ENCODE peak calls at places on chromosomes 1 and 21, in nine cellular contexts. S is mucosa of descending colon, I is Peyer's patch, H is esophagus squamous epithelium, D is lower lobe of right lung, N is spleen, A is body of pancreas, X is psoas muscle, U is H9. K is an unnamed sample.

GRCh38 chr1:172955161-172955821 is 95.5 kb downstream of the TNFSF18 start:
- DNase-seq in S (no peak), I (no peak), H (no peak), D (no peak), N (no peak), A (no peak), X (no peak), U (no peak), K (no peak)

GRCh38 chr1:50707824-50708223 is 252.2 kb downstream of the FAF1 start:
- DNase-seq in S (no peak), I (no peak), H (no peak), D (no peak), N (no peak), A (no peak), X (no peak), U (no peak), K (no peak)

GRCh38 chr1:17485280-17485679 is 45.8 kb upstream of the RCC2 start:
- DNase-seq in S (no peak), I (no peak), H (no peak), D (no peak), N (no peak), A (peak; percentile 16), X (no peak), U (peak; percentile 70), K (peak; percentile 59)

GRCh38 chr21:44326272-44326647 is 12.9 kb downstream of the CFAP410 start:
- DNase-seq in S (no peak), I (no peak), H (no peak), D (no peak), N (no peak), A (no peak), X (no peak), U (no peak), K (no peak)

GRCh38 chr1:157219600-157219999 is 81.4 kb upstream of the ETV3 start:
- DNase-seq in S (no peak), I (no peak), H (no peak), D (no peak), N (no peak), A (no peak), X (no peak), U (no peak), K (no peak)

GRCh38 chr21:41210405-41211040 is 42.6 kb downstream of the BACE2 start:
- DNase-seq in S (no peak), I (no peak), H (no peak), D (no peak), N (no peak), A (no peak), X (no peak), U (no peak), K (no peak)

GRCh38 chr1:38223391-38223790 is 176.8 kb upstream of the POU3F1 start:
- DNase-seq in S (no peak), I (no peak), H (no peak), D (no peak), N (no peak), A (no peak), X (no peak), U (no peak), K (no peak)

GRCh38 chr1:183635112-183635605 is 424 bp downstream of the ARPC5 start:
- DNase-seq in S (peak; percentile 77), I (peak; percentile 75), H (no peak), D (peak; percentile 74), N (peak; percentile 91), A (peak; percentile 30), X (peak; percentile 73), U (no peak), K (peak; percentile 27)

GRCh38 chr1:177045156-177045555 is 119.4 kb downstream of the ASTN1 start:
- DNase-seq in S (no peak), I (no peak), H (no peak), D (no peak), N (no peak), A (no peak), X (no peak), U (no peak), K (no peak)

GRCh38 chr1:3908886-3909517 is 8.9 kb upstream of the C1orf174 start:
- DNase-seq in S (no peak), I (peak; percentile 31), H (no peak), D (peak; percentile 40), N (peak; percentile 64), A (no peak), X (peak; percentile 38), U (no peak), K (no peak)

GRCh38 chr1:94081566-94082344 is 39.2 kb downstream of the ABCA4 start:
- DNase-seq in S (no peak), I (no peak), H (no peak), D (no peak), N (no peak), A (no peak), X (no peak), U (no peak), K (no peak)

GRCh38 chr1:191959856-191960255 is 198.4 kb upstream of the RGS18 start:
- DNase-seq in S (no peak), I (no peak), H (no peak), D (no peak), N (no peak), A (no peak), X (no peak), U (no peak), K (no peak)

GRCh38 chr1:109283748-109284600 is 1.0 kb upstream of the PSRC1 start:
- DNase-seq in S (no peak), I (no peak), H (no peak), D (no peak), N (no peak), A (no peak), X (no peak), U (no peak), K (peak; percentile 18)

GRCh38 chr1:11780380-11781147 is 18.6 kb downstream of the C1orf167 start:
- DNase-seq in S (no peak), I (no peak), H (no peak), D (no peak), N (no peak), A (no peak), X (no peak), U (no peak), K (no peak)

GRCh38 chr21:16579538-16579937 is 849.8 kb downstream of the USP25 start:
- DNase-seq in S (no peak), I (no peak), H (no peak), D (no peak), N (no peak), A (no peak), X (no peak), U (no peak), K (no peak)

GRCh38 chr1:21572141-21572540 is 62.9 kb downstream of the ALPL start:
- DNase-seq in S (no peak), I (no peak), H (no peak), D (no peak), N (no peak), A (no peak), X (no peak), U (no peak), K (no peak)
- H3K9me3 ChIP-seq in S (no peaks in the 10 kb centered on the region), I (no peaks in the 10 kb centered on the region), H (no peaks in the 10 kb centered on the region), D (no peaks in the 10 kb centered on the region), N (no peaks in the 10 kb centered on the region), A (no peaks in the 10 kb centered on the region), X (peaks cover 5% of the 10 kb centered on the region), U (no peaks in the 10 kb centered on the region), K (no peaks in the 10 kb centered on the region)

GRCh38 chr21:42565886-42566523 is 52.4 kb downstream of the SLC37A1 start:
- DNase-seq in S (peak; percentile 14), I (no peak), H (no peak), D (peak; percentile 44), N (peak; percentile 64), A (peak; percentile 1), X (no peak), U (no peak), K (no peak)
- H3K4me1 ChIP-seq in S (no peaks in the 10 kb centered on the region), I (no peaks in the 10 kb centered on the region), H (no peaks in the 10 kb centered on the region), D (peaks cover 14% of the 10 kb centered on the region), N (no peaks in the 10 kb centered on the region), A (no peaks in the 10 kb centered on the region), X (no peaks in the 10 kb centered on the region), U (no peaks in the 10 kb centered on the region), K (no peaks in the 10 kb centered on the region)

DNA sequence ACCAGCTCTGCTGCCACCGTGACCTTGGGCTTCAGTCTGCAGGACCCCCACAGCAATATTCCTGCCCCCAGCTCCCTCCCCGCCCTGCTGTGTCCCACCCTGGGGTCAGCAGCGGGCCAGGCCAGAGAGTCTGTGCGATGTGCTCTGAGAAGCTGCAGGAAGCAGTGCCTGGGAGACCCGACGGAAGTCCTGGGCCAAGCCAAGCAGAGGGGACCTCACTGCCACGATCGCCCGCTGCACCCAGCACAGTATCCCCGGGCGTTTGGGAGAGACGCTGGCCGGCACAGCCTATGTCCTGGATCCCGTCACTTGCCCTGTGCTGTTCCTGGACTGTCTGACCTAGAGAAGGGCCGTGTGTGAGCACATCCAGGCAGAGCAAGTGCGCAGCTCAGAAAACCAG is 106.6 kb upstream of the TTC34 start:
- DNase-seq in S (no peak), I (no peak), H (no peak), D (no peak), N (no peak), A (no peak), X (no peak), U (no peak), K (no peak)
- H3K9me3 ChIP-seq in S (no peaks in the 10 kb centered on the region), I (no peaks in the 10 kb centered on the region), H (no peaks in the 10 kb centered on the region), D (no peaks in the 10 kb centered on the region), N (no peaks in the 10 kb centered on the region), A (no peaks in the 10 kb centered on the region), X (no peaks in the 10 kb centered on the region), U (peaks cover 90% of the 10 kb centered on the region), K (no peaks in the 10 kb centered on the region)

GRCh38 chr1:116558140-116558549 is 12.7 kb downstream of the CD58 start:
- DNase-seq in S (no peak), I (no peak), H (no peak), D (no peak), N (no peak), A (no peak), X (no peak), U (no peak), K (no peak)

GRCh38 chr1:116557323-116557878 is 13.4 kb downstream of the CD58 start:
- DNase-seq in S (no peak), I (no peak), H (no peak), D (no peak), N (no peak), A (no peak), X (no peak), U (no peak), K (no peak)

GRCh38 chr1:116553386-116554115 is 17.3 kb downstream of the CD58 start:
- DNase-seq in S (no peak), I (no peak), H (no peak), D (no peak), N (no peak), A (no peak), X (no peak), U (no peak), K (no peak)

GRCh38 chr1:116556289-116557006 is 14.4 kb downstream of the CD58 start:
- DNase-seq in S (peak; percentile 71), I (peak; percentile 74), H (no peak), D (peak; percentile 71), N (no peak), A (peak; percentile 63), X (no peak), U (no peak), K (no peak)

GRCh38 chr1:116554924-116555323 is 15.9 kb downstream of the CD58 start:
- DNase-seq in S (no peak), I (no peak), H (no peak), D (no peak), N (no peak), A (no peak), X (no peak), U (no peak), K (no peak)
- H3K4me1 ChIP-seq in S (peaks cover 15% of the 10 kb centered on the region), I (peaks cover 3% of the 10 kb centered on the region), H (no peaks in the 10 kb centered on the region), D (peaks cover 57% of the 10 kb centered on the region), N (peaks cover 16% of the 10 kb centered on the region), A (peaks cover 4% of the 10 kb centered on the region), X (peaks cover 6% of the 10 kb centered on the region), U (peaks cover 6% of the 10 kb centered on the region), K (no peaks in the 10 kb centered on the region)

GRCh38 chr1:152510503-152510902 is at the start of gene LCE5A:
- DNase-seq in S (no peak), I (no peak), H (no peak), D (no peak), N (no peak), A (no peak), X (no peak), U (no peak), K (no peak)
- H3K9me3 ChIP-seq in S (no peaks in the 10 kb centered on the region), I (no peaks in the 10 kb centered on the region), H (no peaks in the 10 kb centered on the region), D (no peaks in the 10 kb centered on the region), N (no peaks in the 10 kb centered on the region), A (no peaks in the 10 kb centered on the region), X (no peaks in the 10 kb centered on the region), U (peaks cover 95% of the 10 kb centered on the region), K (no peaks in the 10 kb centered on the region)

K was measured in HAP-1.